ENCODE peak calls at places on chromosomes 7 and 10, in five cellular contexts. F is hypothalamus, A is NCI-H69, B is astrocyte of the spinal cord, G is gastrocnemius medialis. J is an unnamed sample.

GRCh38 chr7:4006687-4007086 is 675.4 kb upstream of the FOXK1 start:
- DNase-seq in B (peak), F (no peak), G (no peak), A (peak), J (peak)

GRCh38 chr10:132497083-132497680 is 40.4 kb upstream of the INPP5A start:
- DNase-seq in G (peak), A (no peak), F (no peak), B (no peak), J (no peak)

GRCh38 chr10:49651917-49652316 is 27.5 kb upstream of the C10orf53 start:
- DNase-seq in B (no peak), F (no peak), G (no peak), A (no peak), J (no peak)

GRCh38 chr7:12637819-12638592 is 49.4 kb upstream of the ARL4A start:
- DNase-seq in G (no peak), F (no peak), B (no peak), A (peak), J (peak)

GRCh38 chr7:14759785-14760184 is 142.8 kb downstream of the DGKB start:
- DNase-seq in B (no peak), F (no peak), A (no peak), G (no peak), J (no peak)

GRCh38 chr7:134630890-134631289 is 15.8 kb upstream of the BPGM start:
- DNase-seq in G (no peak), A (no peak), B (peak), F (no peak), J (no peak)

GRCh38 chr10:71912431-71912830 is 51.8 kb upstream of the CHST3 start:
- DNase-seq in B (no peak), F (no peak), G (no peak), A (peak), J (no peak)

GRCh38 chr10:34716958-34717357 is 98.1 kb downstream of the PARD3 start:
- DNase-seq in B (no peak), F (no peak), A (no peak), G (no peak), J (no peak)

GRCh38 chr7:2472744-2473143 is 3.5 kb downstream of the GRIFIN start:
- DNase-seq in A (no peak), G (no peak), F (no peak), B (no peak), J (no peak)

GRCh38 chr7:130063036-130063435 is 7.3 kb upstream of the KLHDC10 start:
- DNase-seq in B (peak), F (no peak), G (no peak), A (peak), J (peak)

GRCh38 chr10:22278441-22278782 is 37.8 kb upstream of the COMMD3 start:
- DNase-seq in B (no peak), F (no peak), A (peak), G (no peak), J (no peak)

GRCh38 chr7:40726559-40726958 is 591.8 kb downstream of the SUGCT start:
- DNase-seq in G (no peak), A (peak), B (no peak), F (no peak), J (no peak)

GRCh38 chr7:138705122-138705521 is 4.0 kb upstream of the SVOPL start:
- DNase-seq in A (no peak), G (no peak), B (no peak), F (no peak), J (no peak)